ENCODE peak calls at places on chromosomes 16 and 17, in five cellular contexts. M, X, O, B and U are unnamed samples.

GRCh38 chr16:83945587-83945986 is 7.5 kb upstream of the OSGIN1 start:
- DNase-seq in M (no peak), X (no peak), O (no peak), B (no peak), U (no peak)

GRCh38 chr16:4358831-4359561 is 7.9 kb upstream of the PAM16 start:
- DNase-seq in M (no peak), X (peak; percentile 42), O (peak; percentile 35), B (no peak), U (peak; percentile 30)

GRCh38 chr16:89764711-89765201 is 43.4 kb downstream of the ZNF276 start:
- DNase-seq in M (no peak), X (no peak), O (peak; percentile 75), B (no peak), U (no peak)

GRCh38 chr17:1229354-1229890 is 40.8 kb upstream of the BHLHA9 start:
- DNase-seq in M (no peak), X (no peak), O (peak; percentile 89), B (no peak), U (no peak)

GRCh38 chr17:80673152-80673920 is 128.7 kb downstream of the RPTOR start:
- DNase-seq in M (no peak), X (no peak), O (no peak), B (peak; percentile 17), U (no peak)

GRCh38 chr16:53417011-53417410 is 17.3 kb upstream of the RBL2 start:
- DNase-seq in M (no peak), X (no peak), O (no peak), B (peak; percentile 53), U (peak; percentile 35)

GRCh38 chr16:47467501-47467900 is 6.4 kb downstream of the PHKB start:
- DNase-seq in M (no peak), X (no peak), O (no peak), B (no peak), U (no peak)

GRCh38 chr16:64858076-64858475 is 263.8 kb downstream of the CDH11 start:
- DNase-seq in M (no peak), X (no peak), O (no peak), B (peak; percentile 51), U (peak; percentile 20)

GRCh38 chr17:7825206-7825980 is 8.6 kb upstream of the KDM6B start:
- DNase-seq in M (no peak), X (no peak), O (no peak), B (no peak), U (no peak)

GRCh38 chr17:876272-876671 is 94.1 kb downstream of the MRM3 start:
- DNase-seq in M (no peak), X (no peak), O (peak; percentile 70), B (no peak), U (no peak)

GRCh38 chr17:67121317-67121887 is 77.0 kb downstream of the CACNG1 start:
- DNase-seq in M (no peak), X (no peak), O (no peak), B (peak; percentile 68), U (no peak)

GRCh38 chr17:82065638-82066303 is at the start of gene DUS1L:
- DNase-seq in M (no peak), X (peak; percentile 50), O (peak; percentile 45), B (peak; percentile 35), U (peak; percentile 54)

GRCh38 chr16:5706206-5706605 is 608.6 kb upstream of the EEF2KMT start:
- DNase-seq in M (no peak), X (no peak), O (no peak), B (no peak), U (no peak)

GRCh38 chr17:50538549-50539410 is 6.2 kb downstream of the EPN3 start:
- DNase-seq in M (no peak), X (no peak), O (no peak), B (no peak), U (no peak)